ENCODE peak calls at places on chromosomes 7 and 10, in seven cellular contexts. One of them, this sample, is unnamed. For H3K27me3, the result is how much of the 10 kb centered on the place peaks cover.

GRCh38 chr10:82925547-82925946 is 1050.6 kb downstream of the NRG3 start:
- DNase-seq in mesenchymal stem cell: peak
- DNase-seq in H9: no peak
- DNase-seq in neuronal stem cell: no peak
- DNase-seq in mesendoderm: no peak
- DNase-seq in trophoblast cell: no peak
- DNase-seq in H1: no peak
- DNase-seq in this sample: no peak

GRCh38 chr10:15802375-15802949 is 57.8 kb downstream of the MINDY3 start:
- DNase-seq in mesenchymal stem cell: peak
- DNase-seq in H9: no peak
- DNase-seq in neuronal stem cell: no peak
- DNase-seq in mesendoderm: peak
- DNase-seq in trophoblast cell: no peak
- DNase-seq in H1: no peak
- DNase-seq in this sample: no peak

GRCh38 chr10:132728321-132728720 is 57.6 kb downstream of the NKX6-2 start:
- DNase-seq in mesenchymal stem cell: no peak
- DNase-seq in H9: no peak
- DNase-seq in neuronal stem cell: no peak
- DNase-seq in mesendoderm: no peak
- DNase-seq in trophoblast cell: no peak
- DNase-seq in H1: no peak
- DNase-seq in this sample: no peak

GRCh38 chr10:119199231-119199992 is 8.0 kb upstream of the GRK5 start:
- DNase-seq in mesenchymal stem cell: peak
- DNase-seq in H9: peak
- DNase-seq in neuronal stem cell: no peak
- DNase-seq in mesendoderm: peak
- DNase-seq in trophoblast cell: peak
- DNase-seq in H1: no peak
- DNase-seq in this sample: peak

GRCh38 chr10:20898851-20899250 is 1.7 kb upstream of the NEBL start:
- DNase-seq in mesenchymal stem cell: no peak
- DNase-seq in H9: no peak
- DNase-seq in neuronal stem cell: no peak
- DNase-seq in mesendoderm: no peak
- DNase-seq in trophoblast cell: no peak
- DNase-seq in H1: no peak
- DNase-seq in this sample: no peak

GRCh38 chr7:19587291-19587690 is 121.5 kb downstream of the POLR1F start:
- DNase-seq in mesenchymal stem cell: no peak
- DNase-seq in H9: peak
- DNase-seq in neuronal stem cell: no peak
- DNase-seq in mesendoderm: peak
- DNase-seq in trophoblast cell: no peak
- DNase-seq in H1: peak
- DNase-seq in this sample: no peak

GRCh38 chr10:117226813-117227451 is 14.0 kb upstream of the SLC18A2 start:
- DNase-seq in mesenchymal stem cell: peak
- DNase-seq in H9: peak
- DNase-seq in neuronal stem cell: no peak
- DNase-seq in mesendoderm: peak
- DNase-seq in trophoblast cell: no peak
- DNase-seq in H1: no peak
- DNase-seq in this sample: no peak

GRCh38 chr10:125284875-125285597 is 124.7 kb upstream of the CTBP2 start:
- DNase-seq in mesenchymal stem cell: no peak
- DNase-seq in H9: peak
- DNase-seq in neuronal stem cell: no peak
- DNase-seq in mesendoderm: peak
- DNase-seq in trophoblast cell: no peak
- DNase-seq in H1: no peak
- DNase-seq in this sample: peak

GRCh38 chr10:5614081-5614721 is 52.2 kb downstream of the ASB13 start:
- DNase-seq in mesenchymal stem cell: peak
- DNase-seq in H9: no peak
- DNase-seq in neuronal stem cell: no peak
- DNase-seq in mesendoderm: peak
- DNase-seq in trophoblast cell: peak
- DNase-seq in H1: no peak
- DNase-seq in this sample: peak

GRCh38 chr7:4169505-4169904 is 512.6 kb upstream of the FOXK1 start:
- DNase-seq in mesenchymal stem cell: peak
- DNase-seq in H9: no peak
- DNase-seq in neuronal stem cell: no peak
- DNase-seq in mesendoderm: no peak
- DNase-seq in trophoblast cell: no peak
- DNase-seq in H1: no peak
- DNase-seq in this sample: no peak

GRCh38 chr10:100872034-100872791 is 40.5 kb upstream of the SLF2 start:
- DNase-seq in mesenchymal stem cell: no peak
- DNase-seq in H9: peak
- DNase-seq in neuronal stem cell: no peak
- DNase-seq in mesendoderm: peak
- DNase-seq in trophoblast cell: no peak
- DNase-seq in H1: peak
- DNase-seq in this sample: peak

GRCh38 chr7:114402866-114403635 is 11.6 kb upstream of the FOXP2 start:
- DNase-seq in mesenchymal stem cell: no peak
- DNase-seq in H9: no peak
- DNase-seq in neuronal stem cell: no peak
- DNase-seq in mesendoderm: no peak
- DNase-seq in trophoblast cell: no peak
- DNase-seq in H1: no peak
- DNase-seq in this sample: no peak

GRCh38 chr10:49751636-49752510 is 10.2 kb downstream of the OGDHL start:
- DNase-seq in mesenchymal stem cell: no peak
- DNase-seq in H9: peak
- DNase-seq in neuronal stem cell: no peak
- DNase-seq in mesendoderm: no peak
- DNase-seq in trophoblast cell: no peak
- DNase-seq in H1: no peak
- DNase-seq in this sample: no peak

GRCh38 chr10:13815766-13816165 is 229.0 kb downstream of the PRPF18 start:
- DNase-seq in mesenchymal stem cell: peak
- DNase-seq in H9: no peak
- DNase-seq in neuronal stem cell: no peak
- DNase-seq in mesendoderm: no peak
- DNase-seq in trophoblast cell: no peak
- DNase-seq in H1: no peak
- DNase-seq in this sample: peak

DNA sequence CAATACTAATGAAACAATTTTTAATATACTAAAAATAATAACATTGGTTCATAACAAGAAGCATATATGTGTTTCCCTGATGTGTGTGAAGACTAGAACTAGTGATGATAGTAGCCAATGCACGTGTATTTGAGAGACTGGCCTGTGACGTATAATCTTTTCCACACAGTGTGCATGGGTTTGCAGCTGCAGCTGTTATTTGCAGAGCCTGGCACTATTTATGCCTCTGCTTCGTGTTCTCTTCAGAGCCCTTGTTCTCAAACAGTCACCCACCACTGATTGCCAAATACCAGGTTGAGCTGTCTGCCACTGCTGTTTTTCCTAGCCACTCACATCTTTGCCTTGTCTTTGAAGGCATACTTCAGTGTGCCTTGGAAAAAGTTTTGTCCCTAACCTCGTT is 531.7 kb downstream of the ETV1 start:
- DNase-seq in mesenchymal stem cell: no peak
- DNase-seq in H9: no peak
- DNase-seq in neuronal stem cell: no peak
- DNase-seq in mesendoderm: no peak
- DNase-seq in trophoblast cell: no peak
- DNase-seq in H1: no peak
- DNase-seq in this sample: no peak
- H3K27me3 ChIP-seq in mesenchymal stem cell: under half
- H3K27me3 ChIP-seq in H9: under half
- H3K27me3 ChIP-seq in neuronal stem cell: under half
- H3K27me3 ChIP-seq in mesendoderm: under half
- H3K27me3 ChIP-seq in trophoblast cell: under half
- H3K27me3 ChIP-seq in H1: under half
- H3K27me3 ChIP-seq in this sample: under half

GRCh38 chr10:32050145-32050544 is 6.1 kb downstream of the KIF5B start:
- DNase-seq in mesenchymal stem cell: no peak
- DNase-seq in H9: no peak
- DNase-seq in neuronal stem cell: no peak
- DNase-seq in mesendoderm: peak
- DNase-seq in trophoblast cell: no peak
- DNase-seq in H1: no peak
- DNase-seq in this sample: no peak
- H2BK120ac ChIP-seq in mesenchymal stem cell: no peak
- H2BK120ac ChIP-seq in H9: no peak
- H2BK120ac ChIP-seq in neuronal stem cell: no peak
- H2BK120ac ChIP-seq in mesendoderm: no peak
- H2BK120ac ChIP-seq in trophoblast cell: no peak
- H2BK120ac ChIP-seq in H1: no peak
- H2BK120ac ChIP-seq in this sample: no peak

GRCh38 chr10:131200856-131201470 is 110.6 kb downstream of the TCERG1L start:
- DNase-seq in mesenchymal stem cell: no peak
- DNase-seq in H9: peak
- DNase-seq in neuronal stem cell: no peak
- DNase-seq in mesendoderm: no peak
- DNase-seq in trophoblast cell: no peak
- DNase-seq in H1: no peak
- DNase-seq in this sample: no peak

GRCh38 chr10:131198401-131198800 is 113.1 kb downstream of the TCERG1L start:
- DNase-seq in mesenchymal stem cell: no peak
- DNase-seq in H9: peak
- DNase-seq in neuronal stem cell: no peak
- DNase-seq in mesendoderm: no peak
- DNase-seq in trophoblast cell: no peak
- DNase-seq in H1: no peak
- DNase-seq in this sample: no peak

GRCh38 chr10:131201741-131202515 is 109.6 kb downstream of the TCERG1L start:
- DNase-seq in mesenchymal stem cell: no peak
- DNase-seq in H9: peak
- DNase-seq in neuronal stem cell: no peak
- DNase-seq in mesendoderm: no peak
- DNase-seq in trophoblast cell: no peak
- DNase-seq in H1: no peak
- DNase-seq in this sample: no peak

GRCh38 chr10:131198843-131199242 is 112.7 kb downstream of the TCERG1L start:
- DNase-seq in mesenchymal stem cell: no peak
- DNase-seq in H9: peak
- DNase-seq in neuronal stem cell: no peak
- DNase-seq in mesendoderm: no peak
- DNase-seq in trophoblast cell: no peak
- DNase-seq in H1: no peak
- DNase-seq in this sample: no peak

DNA sequence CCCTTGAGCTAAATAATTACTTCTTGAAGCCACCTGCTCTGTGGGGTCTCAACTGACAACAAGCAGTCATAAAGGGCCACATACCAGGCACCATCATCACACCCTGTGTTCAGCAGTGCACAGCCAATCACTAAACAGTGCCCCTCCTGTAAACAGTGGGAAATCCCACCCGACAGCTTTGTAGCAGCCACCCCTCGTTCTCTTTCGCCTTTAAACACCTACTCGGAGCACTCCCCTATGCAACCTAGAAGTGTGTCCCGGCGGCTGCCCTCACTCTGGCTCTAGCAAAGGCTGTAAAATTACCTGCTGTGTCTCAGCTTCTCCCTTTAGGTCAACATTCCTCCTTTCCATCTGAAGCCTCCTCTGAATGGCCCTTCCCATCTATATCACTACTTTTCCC is 111.9 kb downstream of the TCERG1L start:
- DNase-seq in mesenchymal stem cell: no peak
- DNase-seq in H9: peak
- DNase-seq in neuronal stem cell: no peak
- DNase-seq in mesendoderm: no peak
- DNase-seq in trophoblast cell: no peak
- DNase-seq in H1: no peak
- DNase-seq in this sample: no peak
- H3K27me3 ChIP-seq in mesenchymal stem cell: under half
- H3K27me3 ChIP-seq in H9: under half
- H3K27me3 ChIP-seq in neuronal stem cell: under half
- H3K27me3 ChIP-seq in mesendoderm: under half
- H3K27me3 ChIP-seq in trophoblast cell: under half
- H3K27me3 ChIP-seq in H1: under half
- H3K27me3 ChIP-seq in this sample: under half

GRCh38 chr7:45812946-45813345 is 59.9 kb downstream of the CCDC201 start:
- DNase-seq in mesenchymal stem cell: no peak
- DNase-seq in H9: no peak
- DNase-seq in neuronal stem cell: no peak
- DNase-seq in mesendoderm: no peak
- DNase-seq in trophoblast cell: no peak
- DNase-seq in H1: no peak
- DNase-seq in this sample: no peak
- H2BK120ac ChIP-seq in mesenchymal stem cell: no peak
- H2BK120ac ChIP-seq in H9: no peak
- H2BK120ac ChIP-seq in neuronal stem cell: no peak
- H2BK120ac ChIP-seq in mesendoderm: no peak
- H2BK120ac ChIP-seq in trophoblast cell: no peak
- H2BK120ac ChIP-seq in H1: no peak
- H2BK120ac ChIP-seq in this sample: no peak

GRCh38 chr7:157425137-157425731 is 88.4 kb downstream of the DNAJB6 start:
- DNase-seq in mesenchymal stem cell: no peak
- DNase-seq in H9: peak
- DNase-seq in neuronal stem cell: no peak
- DNase-seq in mesendoderm: no peak
- DNase-seq in trophoblast cell: no peak
- DNase-seq in H1: no peak
- DNase-seq in this sample: no peak
- H3K27me3 ChIP-seq in mesenchymal stem cell: under half
- H3K27me3 ChIP-seq in H9: under half
- H3K27me3 ChIP-seq in neuronal stem cell: under half
- H3K27me3 ChIP-seq in mesendoderm: under half
- H3K27me3 ChIP-seq in trophoblast cell: under half
- H3K27me3 ChIP-seq in H1: under half
- H3K27me3 ChIP-seq in this sample: under half

This sample was measured in IMR-90.